ENCODE peak calls at places on chromosome 4, in eight cellular contexts. P, X, U, H, L, N, Q and I are unnamed samples.

GRCh38 chr4:151801547-151802516 is 41.0 kb upstream of the GATB start:
- DNase-seq in L (peak), U (no peak), X (no peak), N (peak), P (peak), H (no peak), Q (peak), I (no peak)

GRCh38 chr4:3688018-3688998 is 77.9 kb upstream of the ADRA2C start:
- DNase-seq in N (no peak), L (peak), P (no peak), H (no peak), U (peak), Q (no peak), X (peak), I (peak)

GRCh38 chr4:159252491-159252890 is 149.6 kb downstream of the RAPGEF2 start:
- DNase-seq in P (no peak), H (no peak), X (no peak), N (peak), Q (no peak), U (no peak), L (no peak), I (no peak)

GRCh38 chr4:107164962-107165361 is 128.8 kb upstream of the DKK2 start:
- DNase-seq in L (no peak), X (no peak), P (no peak), Q (no peak), U (no peak), H (no peak), N (no peak), I (no peak)

GRCh38 chr4:2354760-2355159 is 63.7 kb downstream of the ZFYVE28 start:
- DNase-seq in U (peak), P (peak), H (no peak), L (no peak), N (peak), X (no peak), Q (no peak), I (no peak)

GRCh38 chr4:106312997-106313522 is 2.9 kb downstream of the TBCK start:
- DNase-seq in H (no peak), N (no peak), X (no peak), Q (no peak), P (no peak), U (no peak), L (no peak), I (no peak)

GRCh38 chr4:106494066-106494465 is 125.5 kb upstream of the GIMD1 start:
- DNase-seq in H (no peak), X (no peak), U (no peak), P (no peak), Q (no peak), N (no peak), L (peak), I (no peak)

GRCh38 chr4:80243274-80244018 is 23.0 kb upstream of the FGF5 start:
- DNase-seq in N (no peak), L (no peak), X (no peak), H (no peak), Q (no peak), P (no peak), U (no peak), I (no peak)

GRCh38 chr4:180578175-180578574 is 1665.0 kb upstream of the TENM3 start:
- DNase-seq in Q (no peak), H (no peak), N (no peak), U (no peak), X (no peak), P (no peak), L (no peak), I (no peak)

GRCh38 chr4:8841678-8842268 is 29.9 kb downstream of the HMX1 start:
- DNase-seq in Q (peak), U (no peak), P (no peak), X (no peak), L (no peak), N (no peak), H (no peak), I (no peak)

GRCh38 chr4:65798498-65799127 is 128.3 kb upstream of the EPHA5 start:
- DNase-seq in Q (no peak), P (no peak), U (no peak), X (no peak), N (no peak), H (no peak), L (no peak), I (no peak)

GRCh38 chr4:87356832-87357526 is 34.0 kb downstream of the HSD17B11 start:
- DNase-seq in H (no peak), P (no peak), L (no peak), Q (no peak), X (no peak), N (no peak), U (no peak), I (no peak)

GRCh38 chr4:128823025-128823661 is 13.6 kb downstream of the JADE1 start:
- DNase-seq in P (no peak), X (no peak), Q (no peak), L (peak), U (no peak), N (peak), H (no peak), I (no peak)

GRCh38 chr4:42339935-42340406 is 57.3 kb upstream of the SHISA3 start:
- DNase-seq in N (peak), Q (no peak), U (no peak), H (peak), L (peak), X (peak), P (no peak), I (no peak)

GRCh38 chr4:42965326-42965725 is 72.8 kb downstream of the GRXCR1 start:
- DNase-seq in U (no peak), N (no peak), X (no peak), L (no peak), H (no peak), Q (no peak), P (no peak), I (no peak)

GRCh38 chr4:55186700-55187099 is 61.3 kb upstream of the KDR start:
- DNase-seq in H (no peak), U (no peak), P (no peak), L (no peak), Q (no peak), X (no peak), N (peak), I (no peak)

GRCh38 chr4:145234086-145234694 is 53.8 kb upstream of the OTUD4 start:
- DNase-seq in H (peak), L (peak), U (no peak), Q (no peak), X (no peak), N (peak), P (peak), I (no peak)

GRCh38 chr4:155299103-155299502 is 77.7 kb downstream of the MAP9 start:
- DNase-seq in X (no peak), L (no peak), P (no peak), U (no peak), N (no peak), H (no peak), Q (no peak), I (no peak)

GRCh38 chr4:168483786-168484185 is 3.5 kb upstream of the DDX60L start:
- DNase-seq in H (no peak), X (no peak), N (no peak), Q (no peak), L (peak), P (no peak), U (no peak), I (no peak)

GRCh38 chr4:136731025-136731424 is 801.3 kb downstream of the PCDH18 start:
- DNase-seq in N (peak), P (no peak), X (no peak), H (no peak), U (no peak), L (no peak), Q (no peak), I (no peak)

GRCh38 chr4:37317104-37317643 is 72.6 kb downstream of the NWD2 start:
- DNase-seq in N (no peak), X (no peak), Q (no peak), U (no peak), H (no peak), L (no peak), P (no peak), I (no peak)

DNA sequence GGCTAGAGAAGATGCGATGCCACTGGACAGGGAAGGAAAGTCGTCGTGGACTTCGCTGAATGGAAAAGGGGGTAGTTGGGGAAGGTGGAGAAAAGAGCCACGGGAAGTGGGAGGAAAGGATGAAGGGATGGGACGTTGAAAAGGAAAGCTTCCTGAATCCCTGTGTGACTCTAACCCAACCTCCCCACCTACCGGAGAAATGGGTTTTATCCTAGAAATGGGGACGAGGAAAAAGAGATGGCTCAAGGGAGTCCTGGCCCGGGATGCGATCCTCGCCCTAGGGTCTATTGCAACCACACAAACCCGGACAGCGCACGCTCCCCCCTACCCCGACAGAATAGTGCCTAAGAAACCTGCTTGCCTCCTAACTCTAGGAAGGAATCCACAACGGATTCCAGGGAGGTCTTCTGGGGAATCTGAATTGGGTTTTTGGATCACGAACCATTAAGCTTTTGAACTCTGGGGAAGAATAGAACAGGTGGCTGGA is 738 bp upstream of the TSPAN5 start:
- DNase-seq in U (no peak), H (no peak), Q (no peak), P (no peak), L (peak), X (peak), N (no peak), I (no peak)
- TF ChIP-seq CTCF in U (no peak), H (no peak), Q (peak), P (no peak), L (peak), X (no peak), N (no peak), I (no peak)

GRCh38 chr4:74041418-74041817 is 2.9 kb upstream of the CXCL3 start:
- DNase-seq in Q (no peak), X (no peak), L (no peak), N (no peak), P (no peak), U (no peak), H (no peak), I (no peak)

GRCh38 chr4:74042681-74043080 is 4.2 kb upstream of the CXCL3 start:
- DNase-seq in H (no peak), U (no peak), P (peak), N (no peak), Q (no peak), X (no peak), L (no peak), I (no peak)

GRCh38 chr4:74039065-74039763 is 725 bp upstream of the CXCL3 start:
- DNase-seq in L (peak), U (no peak), P (no peak), N (peak), X (no peak), H (no peak), Q (no peak), I (no peak)

GRCh38 chr4:74037076-74037475 is 1.4 kb downstream of the CXCL3 start:
- DNase-seq in U (no peak), X (no peak), Q (no peak), N (no peak), P (no peak), L (no peak), H (no peak), I (no peak)

GRCh38 chr4:74038161-74039064 is at the start of gene CXCL3:
- DNase-seq in P (peak), N (peak), L (peak), X (peak), Q (peak), U (peak), H (peak), I (peak)
- TF ChIP-seq POLR2A in P (peak), N (peak), L (peak), X (no peak), Q (no peak), U (no peak), H (no peak), I (peak)

DNA sequence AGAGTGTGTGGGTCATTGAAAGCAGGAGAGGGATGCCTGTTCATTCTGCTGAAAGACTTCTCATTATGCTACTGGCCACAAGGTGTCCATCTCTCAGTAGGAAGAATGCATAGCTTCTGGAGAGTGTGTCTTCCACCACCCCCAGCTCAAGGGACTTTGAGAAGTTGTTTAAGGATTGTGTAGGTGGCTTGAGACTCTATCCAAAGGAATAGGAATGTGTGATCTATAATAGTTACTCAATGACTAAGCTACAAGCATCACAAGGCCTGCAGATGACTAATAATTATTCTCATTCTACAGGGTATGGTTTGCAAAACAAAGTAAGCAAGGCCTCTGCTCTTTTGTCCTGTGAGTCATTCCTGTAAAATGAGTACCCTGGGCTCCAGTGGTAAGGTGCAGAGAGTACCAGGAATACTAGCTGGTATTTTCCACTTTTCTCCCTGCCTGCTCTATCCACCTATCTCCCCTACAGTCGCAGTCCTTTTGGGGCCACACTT is 279.8 kb upstream of the BOD1L1 start:
- DNase-seq in N (peak), H (no peak), P (no peak), Q (no peak), U (no peak), X (no peak), L (peak), I (no peak)
- TF ChIP-seq CTCF in N (peak), H (peak), P (no peak), Q (no peak), U (no peak), X (no peak), L (peak), I (no peak)

GRCh38 chr4:47914219-47914925 is at the start of gene NFXL1:
- DNase-seq in Q (peak), H (peak), N (peak), U (peak), L (peak), P (peak), X (peak), I (peak)
- TF ChIP-seq POLR2A in Q (peak), H (no peak), N (peak), U (peak), L (peak), P (peak), X (peak), I (peak)

DNA sequence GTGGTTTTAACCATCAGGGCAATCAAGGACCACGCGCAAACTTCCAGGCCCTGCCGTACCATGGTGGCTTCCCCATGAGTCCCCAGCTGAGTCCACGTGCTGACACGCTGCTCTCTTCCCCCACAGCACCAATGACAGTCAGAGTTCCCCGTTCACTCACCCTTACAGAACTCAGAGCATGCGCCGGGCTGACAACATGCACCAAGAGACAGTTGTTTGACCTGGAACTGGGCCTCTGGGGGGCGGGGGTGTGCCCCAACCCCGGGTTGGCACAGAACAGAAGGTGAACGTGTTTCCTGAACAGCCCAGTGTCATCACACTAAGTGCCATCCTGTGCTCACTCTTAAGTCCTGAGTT is 29.4 kb downstream of the IRF2 start:
- DNase-seq in Q (no peak), H (no peak), U (no peak), L (no peak), P (peak), N (no peak), X (no peak), I (peak)
- TF ChIP-seq CTCF in Q (no peak), H (no peak), U (no peak), L (no peak), P (no peak), N (no peak), X (no peak), I (no peak)

GRCh38 chr4:4860381-4860802 is 927 bp downstream of the MSX1 start:
- DNase-seq in Q (no peak), P (no peak), X (no peak), H (no peak), L (peak), U (no peak), N (peak), I (no peak)

GRCh38 chr4:4858527-4858926 is 938 bp upstream of the MSX1 start:
- DNase-seq in X (peak), U (no peak), Q (no peak), L (no peak), P (no peak), N (no peak), H (no peak), I (no peak)

GRCh38 chr4:4859799-4860380 is 425 bp downstream of the MSX1 start:
- DNase-seq in H (no peak), Q (no peak), U (no peak), X (no peak), N (peak), L (no peak), P (no peak), I (no peak)

GRCh38 chr4:4857809-4858508 is 1.5 kb upstream of the MSX1 start:
- DNase-seq in H (no peak), L (no peak), X (no peak), Q (no peak), N (no peak), P (no peak), U (peak), I (no peak)

DNA sequence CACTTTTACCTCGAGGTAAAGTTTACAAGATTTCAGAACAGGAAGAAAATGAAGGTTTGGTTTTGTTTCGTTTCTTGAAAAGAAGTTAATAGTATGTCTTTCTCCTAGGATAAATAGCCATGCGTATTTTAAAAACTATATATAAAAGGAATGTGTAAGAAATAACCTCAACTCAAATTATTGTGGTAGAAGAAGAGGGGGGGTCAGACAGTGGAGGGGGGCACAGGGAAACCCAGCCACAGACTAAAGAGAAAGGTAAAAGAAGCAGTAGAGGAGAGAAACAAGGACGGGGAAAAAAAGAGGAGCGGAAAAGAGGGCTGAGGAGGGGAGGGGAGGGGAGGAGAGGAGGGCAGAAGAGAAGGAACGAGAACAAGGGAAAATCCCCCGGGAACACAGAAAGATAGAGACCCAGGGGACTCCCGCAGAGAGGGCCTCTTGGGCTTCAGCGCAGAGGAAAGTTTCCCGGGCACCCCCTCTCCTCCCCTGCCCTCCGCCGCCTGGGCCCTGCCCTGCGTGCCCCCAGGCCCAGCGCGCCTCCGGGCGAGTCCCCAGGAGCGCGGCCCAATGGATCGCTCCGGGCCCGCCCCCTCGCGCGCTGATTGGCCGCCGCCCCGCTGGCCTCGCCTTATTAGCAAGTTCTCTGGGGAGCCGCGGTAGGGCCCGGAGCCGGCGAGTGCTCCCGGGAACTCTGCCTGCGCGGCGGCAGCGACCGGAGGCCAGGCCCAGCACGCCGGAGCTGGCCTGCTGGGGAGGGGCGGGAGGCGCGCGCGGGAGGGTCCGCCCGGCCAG is at the start of gene MSX1:
- DNase-seq in X (peak), P (peak), Q (peak), L (peak), H (peak), U (peak), N (peak), I (peak)
- TF ChIP-seq POLR2A in X (peak), P (no peak), Q (peak), L (peak), H (peak), U (no peak), N (peak), I (peak)